ENCODE peak calls at places on chromosomes 16 and 17, in nine cellular contexts. S is stomach, L is Panc1, A is suprapubic skin, Q is GM12878, V is breast epithelium, I is endothelial cell of umbilical vein, T is transverse colon, G is HCT116. W is an unnamed sample.

GRCh38 chr17:4394208-4395110 is 28.0 kb upstream of the UBE2G1 start:
- DNase-seq in Q (no peak), V (peak; percentile 43), A (no peak), I (no peak), S (no peak), L (no peak), G (no peak), T (no peak), W (no peak)

GRCh38 chr16:3173892-3174617 is 13.9 kb upstream of the OR1F1 start:
- DNase-seq in S (no peak), L (no peak), I (no peak), Q (no peak), A (no peak), G (no peak), T (no peak), V (no peak), W (no peak)

GRCh38 chr17:53176629-53177028 is 646.1 kb upstream of the KIF2B start:
- DNase-seq in L (no peak), Q (no peak), A (no peak), G (no peak), S (no peak), V (no peak), I (no peak), T (no peak), W (no peak)

GRCh38 chr16:2497116-2497630 is 16.6 kb upstream of the ATP6V0C start:
- DNase-seq in V (no peak), L (no peak), Q (no peak), T (no peak), A (no peak), G (no peak), S (no peak), I (no peak), W (no peak)

GRCh38 chr17:72447251-72447640 is 326.4 kb downstream of the SOX9 start:
- DNase-seq in S (no peak), V (no peak), A (no peak), Q (no peak), L (no peak), T (no peak), I (no peak), G (no peak), W (no peak)

GRCh38 chr16:75265911-75266701 is 14.7 kb upstream of the BCAR1 start:
- DNase-seq in I (peak; percentile 71), G (no peak), V (no peak), L (no peak), S (peak; percentile 89), Q (no peak), A (peak; percentile 83), T (peak; percentile 86), W (no peak)

GRCh38 chr16:61413026-61413425 is 623.2 kb downstream of the CDH8 start:
- DNase-seq in V (no peak), Q (no peak), S (no peak), T (no peak), L (no peak), I (no peak), A (no peak), G (no peak), W (no peak)

GRCh38 chr16:81313731-81314602 is 795 bp upstream of the GAN start:
- DNase-seq in S (no peak), L (no peak), I (no peak), V (no peak), T (no peak), Q (no peak), G (no peak), A (no peak), W (no peak)

GRCh38 chr16:69476920-69477418 is 52.5 kb downstream of the CYB5B start:
- DNase-seq in V (no peak), L (peak; percentile 45), A (no peak), Q (no peak), G (peak; percentile 50), T (no peak), I (peak; percentile 84), S (no peak), W (no peak)

GRCh38 chr16:50269769-50270509 is 3.6 kb downstream of the ADCY7 start:
- DNase-seq in V (no peak), T (no peak), Q (no peak), L (no peak), A (no peak), S (no peak), G (no peak), I (no peak), W (no peak)

GRCh38 chr17:16479264-16479663 is 12.7 kb downstream of the LRRC75A start:
- DNase-seq in I (no peak), L (no peak), T (no peak), Q (no peak), G (no peak), A (no peak), S (no peak), V (no peak), W (no peak)

GRCh38 chr17:33140413-33141099 is 148.9 kb downstream of the SPACA3 start:
- DNase-seq in L (no peak), S (no peak), I (no peak), Q (no peak), V (no peak), T (no peak), A (no peak), G (no peak), W (no peak)

GRCh38 chr17:75684249-75684648 is 17.1 kb downstream of the SAP30BP start:
- DNase-seq in T (no peak), A (no peak), V (no peak), G (no peak), Q (no peak), L (no peak), S (no peak), I (peak; percentile 54), W (no peak)

GRCh38 chr17:65219124-65219523 is 82.0 kb downstream of the RGS9 start:
- DNase-seq in G (no peak), A (no peak), V (no peak), S (no peak), L (no peak), Q (no peak), I (no peak), T (no peak), W (no peak)
- TF ChIP-seq CTCF in G (peak; percentile 60), A (no peak), V (no peak), S (no peak), L (no peak), Q (no peak), I (peak; percentile 21), T (no peak), W (no peak)

DNA sequence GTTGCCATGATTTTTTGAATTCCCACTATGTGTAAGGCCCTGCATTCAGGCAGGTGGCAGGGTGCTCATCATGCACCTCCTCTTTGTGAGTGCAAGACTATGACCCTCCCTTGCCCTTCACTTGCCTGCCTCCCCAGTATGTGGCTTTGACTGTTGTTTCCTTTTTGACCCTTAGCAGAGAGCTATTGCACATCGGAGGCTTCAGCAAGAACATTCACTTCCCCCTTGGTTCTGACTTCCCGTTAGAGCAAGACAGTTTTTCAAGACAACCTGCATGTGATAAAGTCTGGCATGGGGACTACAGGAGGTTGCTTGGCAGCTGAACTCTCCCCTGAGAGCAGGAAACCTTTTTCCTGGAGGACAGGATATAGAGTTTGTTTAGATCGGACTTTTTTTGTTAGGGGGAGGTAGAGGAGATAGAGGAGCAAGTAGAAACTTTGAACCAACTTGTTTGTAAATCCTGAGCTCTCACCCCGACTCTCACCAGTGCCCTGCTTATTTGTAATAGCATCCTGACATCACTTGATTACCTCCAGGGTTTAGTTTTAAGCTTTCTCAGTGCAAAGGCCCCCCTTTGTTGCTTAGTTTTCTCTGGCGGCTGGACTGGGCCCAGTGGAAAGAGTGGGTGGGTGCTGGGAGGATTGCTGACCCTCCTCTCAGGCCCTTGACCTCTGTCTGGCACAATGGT is 34.3 kb downstream of the LIMD2 start:
- DNase-seq in Q (peak; percentile 27), A (no peak), T (no peak), I (peak; percentile 80), L (no peak), V (no peak), S (no peak), G (no peak), W (no peak)
- TF ChIP-seq POLR2AphosphoS5 in Q (no peak), A (no peak), T (no peak), I (no peak), L (no peak), V (no peak), S (peak; percentile 21), G (no peak), W (peak; percentile 33)

GRCh38 chr17:19904924-19905323 is 37.2 kb upstream of the ULK2 start:
- DNase-seq in I (no peak), Q (no peak), V (no peak), T (peak; percentile 24), S (no peak), L (no peak), A (no peak), G (no peak), W (no peak)

GRCh38 chr17:19904412-19904811 is 36.7 kb upstream of the ULK2 start:
- DNase-seq in V (no peak), G (no peak), Q (no peak), S (no peak), L (no peak), T (no peak), I (no peak), A (no peak), W (no peak)

GRCh38 chr17:19897901-19898300 is 30.2 kb upstream of the ULK2 start:
- DNase-seq in S (no peak), Q (no peak), L (no peak), G (peak; percentile 16), V (no peak), T (no peak), I (peak; percentile 41), A (no peak), W (no peak)

GRCh38 chr17:19897108-19897854 is 29.5 kb upstream of the ULK2 start:
- DNase-seq in T (peak; percentile 69), I (no peak), L (no peak), S (peak; percentile 61), A (no peak), Q (no peak), G (no peak), V (peak; percentile 45), W (no peak)

GRCh38 chr17:19900809-19901208 is 33.1 kb upstream of the ULK2 start:
- DNase-seq in G (no peak), T (no peak), L (no peak), A (no peak), V (no peak), Q (no peak), I (no peak), S (no peak), W (no peak)
- H3K4me1 ChIP-seq in G (peaks cover 16% of the 10 kb centered on the region), T (peaks cover 7% of the 10 kb centered on the region), L (peaks cover 5% of the 10 kb centered on the region), A (peaks cover 13% of the 10 kb centered on the region), V (no peaks in the 10 kb centered on the region), Q (no peaks in the 10 kb centered on the region), I (no peaks in the 10 kb centered on the region), S (peaks cover 8% of the 10 kb centered on the region), W (peaks cover 6% of the 10 kb centered on the region)

DNA sequence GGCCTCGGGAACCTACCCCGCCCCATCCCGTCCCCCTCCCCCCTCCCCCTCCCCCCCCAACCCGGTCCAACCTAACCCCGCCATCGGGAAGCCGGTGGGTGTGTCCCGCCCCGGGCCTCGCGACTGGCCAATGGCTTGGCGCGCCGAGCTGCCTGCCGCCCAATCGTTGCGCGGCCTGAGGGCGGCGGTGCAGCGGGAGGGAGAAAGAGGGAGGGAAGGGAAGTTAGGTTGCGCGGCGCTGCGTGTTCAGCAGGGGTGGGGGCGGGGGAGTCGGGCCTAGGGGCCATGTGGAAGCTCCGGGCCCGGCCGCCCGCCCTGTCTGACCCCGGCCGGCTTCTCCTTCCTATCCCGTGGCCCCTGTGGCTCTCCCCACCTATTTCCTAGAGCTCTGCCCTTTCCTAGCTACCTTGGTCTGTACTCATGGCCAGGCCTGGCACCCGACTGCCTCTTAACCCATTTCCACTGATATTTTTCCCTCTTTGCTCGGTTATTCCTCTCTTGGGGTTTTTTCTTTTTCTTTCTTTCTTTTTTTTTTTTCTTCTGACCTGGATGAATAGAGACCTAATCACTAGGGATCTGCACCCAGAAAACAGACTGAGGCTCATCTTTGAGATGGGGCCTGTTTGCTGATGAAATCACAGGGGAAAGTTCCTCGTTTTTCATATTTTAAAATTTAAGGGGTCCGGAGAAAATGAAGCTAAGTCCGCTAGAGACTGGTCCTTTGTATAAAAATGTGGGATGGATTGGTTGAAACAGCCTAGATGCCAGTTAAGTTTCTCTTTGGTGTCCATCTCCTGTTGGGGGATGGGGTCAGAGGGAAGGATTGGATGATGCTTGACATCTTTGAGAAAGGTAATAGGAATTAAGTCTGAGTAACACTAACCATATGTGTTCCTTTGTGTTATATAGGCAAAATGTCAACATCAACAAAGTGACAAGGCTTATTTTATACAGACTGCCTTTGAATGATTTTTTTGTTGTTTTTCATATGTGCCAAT is 1.1 kb downstream of the KPNB1 start:
- DNase-seq in Q (peak; percentile 78), A (peak; percentile 97), V (peak; percentile 94), S (peak; percentile 95), G (peak; percentile 96), I (peak; percentile 95), L (peak; percentile 54), T (peak; percentile 96), W (peak; percentile 97)
- TF ChIP-seq CTCF in Q (no peak), A (no peak), V (no peak), S (no peak), G (no peak), I (no peak), L (no peak), T (no peak), W (no peak)

W was measured in esophagus muscularis mucosa.